ENCODE peak calls at places on chromosomes 5 and 9, in eight cellular contexts. E is ovary, M is MM.1S, I is testis, G is psoas muscle, O is pancreas, C is cardiac muscle cell, F is Peyer's patch. R is an unnamed sample.

GRCh38 chr9:105887679-105888078 is 193.3 kb downstream of the TMEM38B start:
- DNase-seq in M (peak; percentile 36), I (no peak), F (no peak), E (no peak), O (no peak), G (no peak), C (peak; percentile 18), R (no peak)

GRCh38 chr5:137137013-137137632 is 362.0 kb downstream of the SPOCK1 start:
- DNase-seq in C (peak; percentile 54), M (no peak), O (no peak), G (no peak), I (no peak), E (no peak), F (no peak), R (no peak)

GRCh38 chr9:77084094-77084493 is 64.6 kb downstream of the FOXB2 start:
- DNase-seq in G (no peak), C (no peak), O (no peak), F (no peak), E (no peak), M (no peak), I (no peak), R (no peak)

GRCh38 chr5:177300236-177300880 is 3.2 kb downstream of the RAB24 start:
- DNase-seq in C (peak; percentile 47), O (no peak), I (no peak), G (no peak), M (peak; percentile 79), F (no peak), E (peak; percentile 60), R (peak; percentile 76)

GRCh38 chr5:15914603-15915002 is 265.0 kb downstream of the MARCHF11 start:
- DNase-seq in I (no peak), G (no peak), E (no peak), M (no peak), F (no peak), O (no peak), C (no peak), R (no peak)

GRCh38 chr9:78031271-78031825 is at the start of gene GNAQ:
- DNase-seq in C (peak; percentile 68), I (peak; percentile 32), G (peak; percentile 57), M (no peak), F (no peak), O (no peak), E (no peak), R (peak; percentile 68)

GRCh38 chr5:167970002-167970401 is 321.4 kb upstream of the WWC1 start:
- DNase-seq in F (no peak), M (no peak), I (no peak), O (no peak), E (no peak), C (no peak), G (no peak), R (no peak)

GRCh38 chr5:176739461-176740051 is 70.8 kb upstream of the UNC5A start:
- DNase-seq in E (peak; percentile 20), M (no peak), C (no peak), F (no peak), I (no peak), G (no peak), O (no peak), R (peak; percentile 34)

GRCh38 chr9:134502261-134503211 is 139.1 kb upstream of the COL5A1 start:
- DNase-seq in G (peak; percentile 89), C (peak; percentile 7), O (peak; percentile 47), M (no peak), I (peak; percentile 56), E (peak; percentile 82), F (peak; percentile 48), R (peak; percentile 90)

DNA sequence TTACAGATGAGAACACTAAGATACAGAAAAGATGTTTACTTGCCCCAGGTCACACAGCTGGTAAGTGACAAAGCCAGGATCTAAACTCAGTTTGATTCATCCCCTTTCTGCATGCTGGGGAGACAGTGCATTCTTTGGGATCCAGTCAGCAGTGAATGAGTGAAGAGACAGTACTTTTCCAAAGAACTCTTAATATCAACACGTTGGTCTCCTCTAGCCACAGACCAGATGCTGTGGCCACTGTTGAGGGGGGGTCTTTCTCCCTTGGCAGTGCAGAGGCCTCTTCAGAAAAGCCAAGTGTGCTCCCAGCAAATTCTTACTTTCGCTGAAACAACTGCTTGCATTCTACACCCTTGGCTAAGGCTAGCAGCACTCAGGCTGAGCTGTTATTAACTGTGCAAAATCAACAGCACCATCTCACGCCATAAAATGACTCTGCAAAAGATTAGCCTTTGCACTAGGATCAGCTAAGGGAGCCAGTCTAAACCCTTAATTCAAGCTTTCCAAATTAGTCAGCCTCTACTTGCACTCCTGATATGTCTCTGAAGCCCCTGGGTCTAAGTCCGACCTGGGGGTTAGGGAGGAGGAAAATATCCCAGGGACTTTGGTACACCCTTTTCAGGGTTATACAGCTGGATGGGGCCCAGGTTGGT is 4.8 kb upstream of the TMEM171 start:
- DNase-seq in O (no peak), C (no peak), E (no peak), I (no peak), F (no peak), G (no peak), M (no peak), R (no peak)
- H3K27ac ChIP-seq in O (no peak overlapping the region), C (no peak overlapping the region), E (no peak overlapping the region), I (no peak overlapping the region), F (peak overlapping the region; percentile 80), G (no peak overlapping the region), M (no peak overlapping the region), R (no peak overlapping the region)

GRCh38 chr5:81070561-81070960 is 110.4 kb downstream of the RASGRF2 start:
- DNase-seq in C (no peak), G (no peak), I (no peak), E (no peak), M (no peak), F (no peak), O (no peak), R (no peak)
- H3K4me1 ChIP-seq in C (no peaks in the 10 kb centered on the region), G (no peaks in the 10 kb centered on the region), I (peaks cover 2% of the 10 kb centered on the region), E (no peaks in the 10 kb centered on the region), M (no peaks in the 10 kb centered on the region), F (no peaks in the 10 kb centered on the region), O (no peaks in the 10 kb centered on the region), R (peaks cover 3% of the 10 kb centered on the region)

GRCh38 chr5:10173716-10174115 is 76.0 kb downstream of the ATPSCKMT start:
- DNase-seq in O (no peak), F (no peak), G (no peak), M (no peak), C (no peak), E (no peak), I (no peak), R (no peak)
- H3K27ac ChIP-seq in O (no peak overlapping the region), F (no peak overlapping the region), G (no peak overlapping the region), M (no peak overlapping the region), C (no peak overlapping the region), E (no peak overlapping the region), I (no peak overlapping the region), R (no peak overlapping the region)

GRCh38 chr5:139295692-139296091 is 2.2 kb downstream of the MATR3 start:
- DNase-seq in E (no peak), I (no peak), F (no peak), G (no peak), M (no peak), C (no peak), O (no peak), R (no peak)
- H3K4me1 ChIP-seq in E (peaks cover 21% of the 10 kb centered on the region), I (peaks cover 46% of the 10 kb centered on the region), F (no peaks in the 10 kb centered on the region), G (peaks cover 52% of the 10 kb centered on the region), M (peaks cover 7% of the 10 kb centered on the region), C (peaks cover 41% of the 10 kb centered on the region), O (peaks cover 30% of the 10 kb centered on the region), R (no peaks in the 10 kb centered on the region)